ENCODE peak calls at places on chromosomes 6 and 20, in six cellular contexts. One of them, this sample, is unnamed.

GRCh38 chr6:143160008-143160407 is 99.3 kb downstream of the AIG1 start:
- DNase-seq in dorsolateral prefrontal cortex: no peak
- DNase-seq in neural progenitor cell: no peak
- DNase-seq in effector memory CD4-positive, alpha-beta T cell: no peak
- DNase-seq in fibroblast of lung: peak
- DNase-seq in hepatocyte: no peak
- DNase-seq in this sample: no peak

GRCh38 chr6:113629940-113630339 is 227.2 kb upstream of the MARCKS start:
- DNase-seq in fibroblast of lung: no peak
- DNase-seq in dorsolateral prefrontal cortex: no peak
- DNase-seq in effector memory CD4-positive, alpha-beta T cell: no peak
- DNase-seq in neural progenitor cell: no peak
- DNase-seq in hepatocyte: no peak
- DNase-seq in this sample: no peak

GRCh38 chr6:123636771-123637170 is at the start of gene TRDN:
- DNase-seq in effector memory CD4-positive, alpha-beta T cell: no peak
- DNase-seq in dorsolateral prefrontal cortex: no peak
- DNase-seq in fibroblast of lung: no peak
- DNase-seq in neural progenitor cell: peak
- DNase-seq in hepatocyte: no peak
- DNase-seq in this sample: no peak

GRCh38 chr6:156984178-156984738 is 207.1 kb downstream of the ARID1B start:
- DNase-seq in fibroblast of lung: no peak
- DNase-seq in neural progenitor cell: no peak
- DNase-seq in hepatocyte: no peak
- DNase-seq in dorsolateral prefrontal cortex: no peak
- DNase-seq in effector memory CD4-positive, alpha-beta T cell: no peak
- DNase-seq in this sample: no peak

GRCh38 chr6:101302593-101302992 is 90.9 kb upstream of the GRIK2 start:
- DNase-seq in hepatocyte: no peak
- DNase-seq in neural progenitor cell: no peak
- DNase-seq in effector memory CD4-positive, alpha-beta T cell: no peak
- DNase-seq in dorsolateral prefrontal cortex: no peak
- DNase-seq in fibroblast of lung: no peak
- DNase-seq in this sample: no peak

GRCh38 chr6:48959401-48960060 is 503.5 kb downstream of the MMUT start:
- DNase-seq in dorsolateral prefrontal cortex: no peak
- DNase-seq in hepatocyte: no peak
- DNase-seq in effector memory CD4-positive, alpha-beta T cell: no peak
- DNase-seq in fibroblast of lung: no peak
- DNase-seq in neural progenitor cell: no peak
- DNase-seq in this sample: no peak

GRCh38 chr6:130206474-130206873 is 16.3 kb downstream of the SAMD3 start:
- DNase-seq in effector memory CD4-positive, alpha-beta T cell: no peak
- DNase-seq in fibroblast of lung: no peak
- DNase-seq in neural progenitor cell: no peak
- DNase-seq in dorsolateral prefrontal cortex: no peak
- DNase-seq in hepatocyte: no peak
- DNase-seq in this sample: no peak

GRCh38 chr20:44566811-44567210 is 15.6 kb upstream of the PKIG start:
- DNase-seq in effector memory CD4-positive, alpha-beta T cell: no peak
- DNase-seq in hepatocyte: no peak
- DNase-seq in dorsolateral prefrontal cortex: no peak
- DNase-seq in neural progenitor cell: no peak
- DNase-seq in fibroblast of lung: no peak
- DNase-seq in this sample: no peak

GRCh38 chr6:153947817-153948447 is 91.1 kb upstream of the OPRM1 start:
- DNase-seq in hepatocyte: peak
- DNase-seq in effector memory CD4-positive, alpha-beta T cell: no peak
- DNase-seq in dorsolateral prefrontal cortex: no peak
- DNase-seq in fibroblast of lung: no peak
- DNase-seq in neural progenitor cell: peak
- DNase-seq in this sample: no peak

GRCh38 chr20:32195581-32195980 is 12.0 kb downstream of the PLAGL2 start:
- DNase-seq in effector memory CD4-positive, alpha-beta T cell: no peak
- DNase-seq in dorsolateral prefrontal cortex: no peak
- DNase-seq in fibroblast of lung: no peak
- DNase-seq in hepatocyte: no peak
- DNase-seq in neural progenitor cell: no peak
- DNase-seq in this sample: no peak

GRCh38 chr6:41488392-41489129 is 57.6 kb upstream of the FOXP4 start:
- DNase-seq in neural progenitor cell: peak
- DNase-seq in fibroblast of lung: peak
- DNase-seq in hepatocyte: peak
- DNase-seq in dorsolateral prefrontal cortex: no peak
- DNase-seq in effector memory CD4-positive, alpha-beta T cell: no peak
- DNase-seq in this sample: no peak

GRCh38 chr20:32457476-32457986 is 99.4 kb downstream of the ASXL1 start:
- DNase-seq in neural progenitor cell: peak
- DNase-seq in fibroblast of lung: peak
- DNase-seq in dorsolateral prefrontal cortex: peak
- DNase-seq in hepatocyte: peak
- DNase-seq in effector memory CD4-positive, alpha-beta T cell: no peak
- DNase-seq in this sample: peak

GRCh38 chr6:27281105-27281539 is 31.0 kb downstream of the POM121L2 start:
- DNase-seq in fibroblast of lung: no peak
- DNase-seq in hepatocyte: no peak
- DNase-seq in neural progenitor cell: no peak
- DNase-seq in dorsolateral prefrontal cortex: no peak
- DNase-seq in effector memory CD4-positive, alpha-beta T cell: no peak
- DNase-seq in this sample: no peak
- H3K27ac ChIP-seq in fibroblast of lung: no peak
- H3K27ac ChIP-seq in hepatocyte: no peak
- H3K27ac ChIP-seq in neural progenitor cell: no peak
- H3K27ac ChIP-seq in dorsolateral prefrontal cortex: no peak
- H3K27ac ChIP-seq in effector memory CD4-positive, alpha-beta T cell: no peak
- H3K27ac ChIP-seq in this sample: no peak

GRCh38 chr6:106671651-106672050 is 42.3 kb downstream of the QRSL1 start:
- DNase-seq in fibroblast of lung: no peak
- DNase-seq in hepatocyte: no peak
- DNase-seq in neural progenitor cell: no peak
- DNase-seq in effector memory CD4-positive, alpha-beta T cell: no peak
- DNase-seq in dorsolateral prefrontal cortex: no peak
- DNase-seq in this sample: no peak

GRCh38 chr6:106674541-106675229 is 45.3 kb downstream of the QRSL1 start:
- DNase-seq in neural progenitor cell: no peak
- DNase-seq in fibroblast of lung: no peak
- DNase-seq in dorsolateral prefrontal cortex: no peak
- DNase-seq in effector memory CD4-positive, alpha-beta T cell: no peak
- DNase-seq in hepatocyte: no peak
- DNase-seq in this sample: no peak

GRCh38 chr6:106677282-106677681 is 47.9 kb downstream of the QRSL1 start:
- DNase-seq in effector memory CD4-positive, alpha-beta T cell: no peak
- DNase-seq in dorsolateral prefrontal cortex: no peak
- DNase-seq in fibroblast of lung: no peak
- DNase-seq in hepatocyte: no peak
- DNase-seq in neural progenitor cell: no peak
- DNase-seq in this sample: no peak
- H3K27ac ChIP-seq in effector memory CD4-positive, alpha-beta T cell: no peak
- H3K27ac ChIP-seq in dorsolateral prefrontal cortex: no peak
- H3K27ac ChIP-seq in fibroblast of lung: no peak
- H3K27ac ChIP-seq in hepatocyte: no peak
- H3K27ac ChIP-seq in neural progenitor cell: no peak
- H3K27ac ChIP-seq in this sample: no peak

DNA sequence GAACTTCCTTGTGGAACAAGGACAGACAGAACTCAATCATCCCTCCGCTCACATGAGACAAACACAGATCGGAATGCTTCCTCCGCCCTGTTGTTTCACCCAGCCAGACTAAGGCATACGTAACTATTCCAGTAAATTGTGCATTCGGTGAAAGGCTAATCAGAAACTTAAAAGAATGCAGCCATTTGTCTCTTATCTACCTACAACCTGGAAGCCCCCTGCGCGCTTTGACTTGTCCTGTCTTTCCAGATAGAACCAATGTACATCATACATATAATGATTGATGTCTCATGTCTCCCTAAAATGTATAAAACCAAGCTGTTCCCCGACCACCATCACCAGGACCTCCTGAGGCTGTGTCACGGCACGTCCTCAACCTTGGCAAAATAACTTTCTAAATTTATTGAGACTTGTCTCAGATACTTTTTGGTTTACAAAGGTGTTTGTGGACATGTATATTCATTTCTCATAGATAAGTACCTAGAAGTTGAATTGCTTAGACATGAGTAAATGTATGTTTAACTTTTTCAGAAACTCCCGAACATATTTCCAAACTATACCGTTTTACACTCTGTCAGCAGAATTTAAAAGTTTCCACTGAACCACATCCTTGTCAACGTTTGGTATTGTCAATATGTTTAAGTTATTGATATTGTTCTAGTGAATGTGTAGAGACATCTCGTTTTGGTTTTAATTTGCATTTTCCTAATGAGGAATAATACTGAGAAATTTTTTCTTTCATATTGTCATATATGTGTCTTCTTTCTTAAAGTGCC is 197.6 kb upstream of the THBS2 start:
- DNase-seq in hepatocyte: no peak
- DNase-seq in neural progenitor cell: no peak
- DNase-seq in fibroblast of lung: no peak
- DNase-seq in effector memory CD4-positive, alpha-beta T cell: no peak
- DNase-seq in dorsolateral prefrontal cortex: no peak
- DNase-seq in this sample: no peak
- H3K27ac ChIP-seq in hepatocyte: no peak
- H3K27ac ChIP-seq in neural progenitor cell: no peak
- H3K27ac ChIP-seq in fibroblast of lung: peak
- H3K27ac ChIP-seq in effector memory CD4-positive, alpha-beta T cell: no peak
- H3K27ac ChIP-seq in dorsolateral prefrontal cortex: no peak
- H3K27ac ChIP-seq in this sample: no peak

DNA sequence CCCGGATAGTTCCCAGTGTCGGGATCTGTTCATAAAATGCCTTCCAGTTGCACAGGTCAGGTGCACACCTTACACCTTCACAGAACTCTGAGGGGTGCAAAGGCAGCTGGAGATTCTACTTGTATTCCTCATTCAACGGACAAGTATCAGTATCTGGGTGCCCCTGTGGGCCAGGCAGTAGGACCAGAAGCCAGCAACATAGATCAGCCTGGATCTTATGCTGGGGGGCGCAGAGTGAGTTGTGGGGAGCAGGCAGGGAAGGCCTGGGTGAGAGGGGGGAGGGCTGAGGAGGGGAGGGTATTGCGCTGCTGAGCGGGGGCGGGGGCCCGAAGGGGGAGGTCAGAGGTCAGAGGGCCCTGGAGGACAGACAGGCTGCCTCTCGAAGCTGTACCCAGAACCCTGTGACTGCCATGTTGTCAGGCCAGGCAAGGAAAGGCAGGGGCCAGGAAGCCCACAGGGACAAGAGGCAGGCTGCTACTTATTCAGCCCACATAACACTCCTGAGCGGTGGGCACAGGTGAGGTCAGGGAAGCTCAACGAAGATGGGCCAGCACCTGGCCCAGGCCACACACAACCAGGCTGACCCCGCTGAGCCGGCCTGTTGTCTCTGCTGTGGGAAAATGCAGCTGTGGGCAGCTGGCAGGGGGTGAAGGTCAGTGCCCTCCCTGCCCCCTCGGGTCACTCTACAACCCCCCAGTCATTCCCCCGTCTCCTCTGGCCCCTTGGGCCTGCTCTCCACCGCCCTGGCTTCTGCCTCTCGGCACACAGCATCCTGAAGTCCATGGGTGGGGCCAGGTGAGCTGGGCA is 1.1 kb downstream of the OPRL1 start:
- DNase-seq in dorsolateral prefrontal cortex: no peak
- DNase-seq in neural progenitor cell: no peak
- DNase-seq in fibroblast of lung: no peak
- DNase-seq in effector memory CD4-positive, alpha-beta T cell: no peak
- DNase-seq in hepatocyte: no peak
- DNase-seq in this sample: no peak
- H3K27ac ChIP-seq in dorsolateral prefrontal cortex: no peak
- H3K27ac ChIP-seq in neural progenitor cell: no peak
- H3K27ac ChIP-seq in fibroblast of lung: no peak
- H3K27ac ChIP-seq in effector memory CD4-positive, alpha-beta T cell: peak
- H3K27ac ChIP-seq in hepatocyte: no peak
- H3K27ac ChIP-seq in this sample: peak

GRCh38 chr6:105607624-105608392 is 204.9 kb upstream of the PREP start:
- DNase-seq in fibroblast of lung: peak
- DNase-seq in neural progenitor cell: no peak
- DNase-seq in hepatocyte: no peak
- DNase-seq in dorsolateral prefrontal cortex: no peak
- DNase-seq in effector memory CD4-positive, alpha-beta T cell: no peak
- DNase-seq in this sample: no peak
- H3K27ac ChIP-seq in fibroblast of lung: peak
- H3K27ac ChIP-seq in neural progenitor cell: no peak
- H3K27ac ChIP-seq in hepatocyte: peak
- H3K27ac ChIP-seq in dorsolateral prefrontal cortex: no peak
- H3K27ac ChIP-seq in effector memory CD4-positive, alpha-beta T cell: no peak
- H3K27ac ChIP-seq in this sample: no peak